ENCODE peak calls at places on chromosomes 11 and 22, in six cellular contexts. P, Y, S, B, J and O are unnamed samples.

GRCh38 chr11:39732002-39732401 is 1727.5 kb downstream of the LRRC4C start:
- DNase-seq in S (no peak), P (no peak), B (no peak), J (no peak), Y (no peak), O (no peak)

GRCh38 chr22:42939941-42940653 is 74.9 kb downstream of the PACSIN2 start:
- DNase-seq in J (no peak), S (no peak), Y (no peak), B (no peak), P (peak; percentile 83), O (peak; percentile 88)

GRCh38 chr11:13970986-13971385 is 8.5 kb downstream of the SPON1 start:
- DNase-seq in B (no peak), P (peak; percentile 28), J (no peak), Y (peak; percentile 64), S (no peak), O (peak; percentile 30)

GRCh38 chr11:27898166-27898565 is 197.9 kb upstream of the BDNF start:
- DNase-seq in P (no peak), J (no peak), S (no peak), Y (no peak), B (no peak), O (no peak)

GRCh38 chr22:30610299-30610698 is 3.3 kb downstream of the TCN2 start:
- DNase-seq in J (no peak), B (no peak), P (no peak), S (no peak), Y (no peak), O (no peak)

GRCh38 chr11:110100476-110101240 is 7.5 kb downstream of the ZC3H12C start:
- DNase-seq in B (no peak), J (no peak), P (no peak), S (no peak), Y (no peak), O (no peak)

GRCh38 chr11:86134580-86135318 is 65.9 kb upstream of the PICALM start:
- DNase-seq in Y (no peak), B (no peak), J (peak; percentile 30), P (no peak), S (no peak), O (peak; percentile 34)

GRCh38 chr11:111565111-111565720 is 24.7 kb downstream of the LAYN start:
- DNase-seq in B (peak; percentile 32), S (no peak), P (peak; percentile 43), Y (peak; percentile 48), J (peak; percentile 70), O (peak; percentile 39)

GRCh38 chr11:95925011-95925410 is 1.1 kb upstream of the MTMR2 start:
- DNase-seq in B (no peak), J (peak; percentile 22), Y (no peak), S (no peak), P (peak; percentile 18), O (peak; percentile 31)

DNA sequence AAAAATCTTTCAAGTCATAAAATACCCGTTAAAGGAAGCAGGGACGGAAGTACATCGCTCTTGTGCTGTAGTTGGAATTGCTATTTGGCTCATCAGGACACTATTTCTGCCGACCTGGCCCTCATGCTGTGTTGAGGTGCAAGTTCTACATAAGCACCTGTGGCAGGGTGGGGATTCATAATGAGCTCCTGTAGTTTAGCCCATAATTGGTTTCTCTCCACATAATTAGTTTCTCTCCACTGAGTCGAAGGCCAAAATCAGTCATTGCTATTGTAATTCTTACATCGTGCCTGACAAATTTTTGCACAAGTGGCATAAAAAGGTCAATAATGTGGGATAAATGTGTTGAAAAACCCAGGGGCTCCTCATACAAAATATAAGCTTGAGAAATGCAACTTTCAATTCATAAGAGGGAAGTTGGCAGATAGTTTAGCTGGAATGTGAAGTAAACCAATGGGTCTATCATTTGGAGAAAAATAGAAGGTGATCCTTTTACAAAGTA is 14.9 kb upstream of the ISX start:
- DNase-seq in J (no peak), B (no peak), S (no peak), Y (no peak), P (no peak), O (no peak)
- TF ChIP-seq CHD2 in J (no peak), B (no peak), S (no peak), Y (no peak), P (no peak), O (no peak)

GRCh38 chr22:35904332-35904692 is 124.3 kb downstream of the RBFOX2 start:
- DNase-seq in B (no peak), J (no peak), P (no peak), S (no peak), Y (no peak), O (no peak)

GRCh38 chr22:35900483-35901168 is 128.0 kb downstream of the RBFOX2 start:
- DNase-seq in B (no peak), S (no peak), Y (no peak), P (no peak), J (no peak), O (no peak)

GRCh38 chr22:35905894-35906293 is 122.7 kb downstream of the RBFOX2 start:
- DNase-seq in Y (no peak), J (no peak), S (no peak), P (no peak), B (no peak), O (no peak)

GRCh38 chr22:35904752-35905151 is 123.9 kb downstream of the RBFOX2 start:
- DNase-seq in J (no peak), P (no peak), Y (no peak), B (no peak), S (no peak), O (no peak)

DNA sequence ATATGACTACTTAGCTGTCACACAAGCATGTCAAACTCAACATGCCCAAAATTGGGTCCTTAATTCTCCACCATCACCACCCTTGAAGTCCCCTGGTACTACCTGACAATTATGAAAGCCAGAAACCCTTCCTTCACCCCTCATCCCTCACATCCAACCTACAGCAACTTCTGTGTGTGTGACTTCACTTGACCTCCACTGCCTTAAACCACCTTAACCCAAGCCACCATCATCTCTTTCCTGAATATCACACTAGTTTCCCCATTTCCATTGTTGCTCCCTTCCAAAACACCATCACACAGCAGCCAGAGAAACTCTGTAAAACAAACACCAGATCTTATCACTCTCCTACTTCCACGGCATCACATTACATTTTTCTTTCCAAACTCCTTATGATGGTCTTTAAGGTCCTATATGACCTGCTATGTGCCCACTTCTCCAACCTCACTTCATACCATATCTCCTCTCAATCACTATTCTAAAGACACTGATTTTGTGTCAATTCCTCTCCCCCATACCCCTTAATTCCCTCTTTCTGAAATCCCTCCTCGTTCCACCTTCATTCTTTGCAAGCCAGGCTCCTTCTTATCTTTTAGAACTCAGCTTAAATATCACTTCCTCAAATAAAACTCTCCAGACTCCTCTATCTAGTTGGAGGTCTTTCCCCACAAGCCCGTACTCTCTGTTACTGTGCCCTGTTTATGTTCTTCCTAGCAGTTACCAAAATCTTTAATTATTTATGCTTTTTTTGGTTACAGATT is 124.9 kb downstream of the RBFOX2 start:
- DNase-seq in B (no peak), J (no peak), Y (no peak), S (no peak), P (no peak), O (no peak)
- TF ChIP-seq CHD2 in B (no peak), J (no peak), Y (no peak), S (no peak), P (no peak), O (no peak)

GRCh38 chr11:746289-747175 is 732 bp upstream of the TALDO1 start:
- DNase-seq in B (no peak), Y (no peak), P (no peak), S (no peak), J (no peak), O (no peak)
- TF ChIP-seq CHD2 in B (no peak), Y (no peak), P (no peak), S (no peak), J (no peak), O (no peak)

GRCh38 chr22:48234011-48234410 is 1471.6 kb downstream of the TBC1D22A start:
- DNase-seq in J (no peak), P (no peak), S (no peak), Y (no peak), B (no peak), O (no peak)
- TF ChIP-seq CHD2 in J (no peak), P (no peak), S (no peak), Y (no peak), B (no peak), O (no peak)

GRCh38 chr11:73218106-73218829 is at the start of gene P2RY2:
- DNase-seq in J (no peak), S (peak; percentile 15), Y (peak; percentile 86), B (no peak), P (peak; percentile 82), O (peak; percentile 53)
- TF ChIP-seq CHD2 in J (no peak), S (no peak), Y (no peak), B (no peak), P (no peak), O (no peak)

DNA sequence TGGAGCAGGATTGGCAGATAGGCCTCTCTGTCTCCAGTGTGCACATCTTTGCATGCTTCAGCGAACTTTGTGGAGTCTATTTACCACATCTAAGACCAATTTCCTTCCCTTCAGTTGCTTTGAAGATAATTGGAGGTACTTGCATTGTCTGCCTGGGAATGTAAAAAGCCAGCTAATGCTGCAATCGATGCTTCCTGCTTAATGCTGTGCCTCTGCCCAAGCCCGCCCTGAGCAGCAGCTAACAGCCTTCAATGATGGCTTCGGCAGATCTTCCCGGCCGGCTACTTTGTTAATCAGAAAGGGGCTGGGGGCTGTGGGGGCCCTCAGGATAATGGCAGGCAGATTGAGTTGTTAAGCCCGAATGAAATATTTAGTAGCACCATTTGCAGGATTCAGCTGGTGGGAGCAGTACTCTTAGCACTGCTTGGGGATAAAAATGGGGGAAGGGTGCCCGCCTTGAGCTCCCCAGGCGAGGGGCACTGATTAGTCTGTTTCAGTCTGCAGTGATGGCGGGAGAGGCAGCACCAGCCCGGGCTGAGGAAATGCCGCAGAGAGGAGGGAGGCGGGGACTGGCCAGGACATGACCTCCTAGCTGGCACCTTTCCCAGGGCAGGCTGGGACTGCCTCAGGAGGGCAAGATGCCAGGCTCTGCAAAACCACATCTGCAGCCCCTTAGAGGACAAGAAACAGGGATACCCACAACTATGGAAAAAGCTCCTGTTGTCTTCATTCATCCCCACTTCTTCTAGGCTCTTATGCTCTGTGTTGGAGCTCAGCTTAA is 460.0 kb downstream of the BUD13 start:
- DNase-seq in B (no peak), J (no peak), P (no peak), S (no peak), Y (peak; percentile 88), O (no peak)
- TF ChIP-seq CHD2 in B (no peak), J (no peak), P (no peak), S (no peak), Y (peak; percentile 78), O (no peak)

DNA sequence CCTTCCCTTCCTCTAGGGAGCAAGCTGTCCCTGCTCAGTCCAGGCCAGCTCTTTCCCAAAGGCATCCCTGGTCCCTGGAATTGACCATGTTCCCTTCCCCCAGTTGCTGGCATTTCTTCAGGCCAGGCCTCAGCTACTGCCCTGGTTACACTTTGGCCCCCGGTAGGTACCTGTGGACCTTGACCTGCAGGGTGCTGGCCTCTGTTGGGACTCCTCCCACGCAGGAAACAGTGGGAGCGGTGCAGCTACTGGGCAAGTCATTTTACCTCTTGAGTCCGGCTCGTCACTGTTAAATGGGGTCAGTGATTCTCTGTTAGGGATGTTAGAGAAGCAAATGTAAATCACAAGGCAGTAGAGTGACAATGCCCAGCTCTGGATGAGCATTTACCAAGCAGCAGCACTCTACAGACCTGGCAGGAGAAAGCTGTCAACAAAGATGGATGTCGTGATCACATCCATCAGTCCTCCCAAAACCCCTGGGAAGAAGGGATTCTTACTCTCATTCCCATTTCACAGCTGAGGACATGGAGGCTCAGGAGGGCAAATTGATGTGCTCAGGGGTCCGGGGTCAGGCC is 16.9 kb downstream of the MYO7A start:
- DNase-seq in S (no peak), B (no peak), P (no peak), Y (no peak), J (no peak), O (peak; percentile 77)
- TF ChIP-seq CHD2 in S (no peak), B (no peak), P (no peak), Y (no peak), J (no peak), O (no peak)